ENCODE peak calls at places on chromosomes 16 and 17, in seven cellular contexts. U is NB4, A is tibial nerve, R is A549, E is K562, S is ovary, H is IMR-90. C is an unnamed sample.

GRCh38 chr16:23182675-23183485 is at the start of gene SCNN1G:
- DNase-seq in U (peak), S (no peak), R (no peak), H (no peak), E (no peak), A (no peak), C (no peak)

GRCh38 chr17:10060526-10060925 is 137.9 kb downstream of the GAS7 start:
- DNase-seq in S (no peak), R (no peak), U (no peak), E (no peak), H (no peak), A (no peak), C (no peak)

GRCh38 chr16:85178006-85178591 is 65.8 kb upstream of the CIBAR2 start:
- DNase-seq in S (no peak), A (no peak), E (no peak), U (no peak), R (no peak), H (no peak), C (no peak)

GRCh38 chr16:1706386-1707192 is 594 bp downstream of the MAPK8IP3 start:
- DNase-seq in E (peak), R (no peak), U (peak), A (no peak), H (peak), S (peak), C (no peak)

GRCh38 chr16:88907768-88908167 is 41.3 kb upstream of the PABPN1L start:
- DNase-seq in H (peak), R (peak), U (no peak), S (no peak), A (no peak), E (no peak), C (no peak)

GRCh38 chr17:79806863-79807720 is 10.2 kb upstream of the CBX8 start:
- DNase-seq in U (no peak), S (no peak), H (no peak), E (no peak), A (no peak), R (no peak), C (no peak)

GRCh38 chr17:62671553-62671952 is 44.1 kb downstream of the MRC2 start:
- DNase-seq in A (no peak), S (peak), R (no peak), U (no peak), E (peak), H (no peak), C (no peak)

GRCh38 chr17:19555746-19556145 is 22.1 kb downstream of the SLC47A1 start:
- DNase-seq in H (no peak), A (no peak), R (no peak), U (no peak), E (no peak), S (no peak), C (no peak)

GRCh38 chr16:75106351-75107274 is 10.0 kb downstream of the LDHD start:
- DNase-seq in E (no peak), A (no peak), R (no peak), U (peak), H (no peak), S (no peak), C (no peak)

GRCh38 chr16:86222541-86222940 is 287.8 kb upstream of the FOXF1 start:
- DNase-seq in R (no peak), E (no peak), A (no peak), H (peak), S (no peak), U (no peak), C (no peak)

GRCh38 chr17:66464921-66465320 is 162.5 kb downstream of the PRKCA start:
- DNase-seq in R (no peak), H (peak), S (no peak), E (no peak), U (no peak), A (no peak), C (no peak)

GRCh38 chr17:43360739-43361498 is 37.9 kb upstream of the ARL4D start:
- DNase-seq in U (peak), A (peak), S (peak), E (no peak), H (peak), R (peak), C (peak)

GRCh38 chr16:2924901-2925820 is 13.4 kb downstream of the FLYWCH1 start:
- DNase-seq in A (no peak), U (no peak), S (no peak), H (peak), E (no peak), R (no peak), C (no peak)

GRCh38 chr17:57645950-57646686 is 99.0 kb downstream of the CCDC182 start:
- DNase-seq in A (no peak), H (peak), E (no peak), R (no peak), U (peak), S (no peak), C (no peak)

GRCh38 chr17:57811633-57812280 is 38.1 kb downstream of the MRPS23 start:
- DNase-seq in U (peak), R (no peak), A (no peak), S (no peak), H (no peak), E (no peak), C (no peak)

GRCh38 chr17:77110006-77110374 is 30.8 kb upstream of the SEC14L1 start:
- DNase-seq in U (peak), S (no peak), E (no peak), R (no peak), H (peak), A (no peak), C (no peak)

GRCh38 chr16:58389724-58390123 is 2.5 kb upstream of the GINS3 start:
- DNase-seq in A (no peak), U (no peak), E (no peak), H (no peak), R (no peak), S (no peak), C (no peak)

GRCh38 chr16:1674751-1675664 is 3.1 kb upstream of the JPT2 start:
- DNase-seq in H (peak), E (no peak), A (no peak), S (no peak), U (no peak), R (no peak), C (no peak)

GRCh38 chr17:80949451-80950421 is 41.9 kb upstream of the CHMP6 start:
- DNase-seq in R (no peak), S (no peak), U (no peak), E (no peak), H (no peak), A (no peak), C (peak)

GRCh38 chr17:76715462-76715830 is 4.7 kb upstream of the MXRA7 start:
- DNase-seq in U (no peak), E (no peak), A (no peak), H (no peak), R (no peak), S (no peak), C (peak)

GRCh38 chr16:10554569-10554968 is 25.8 kb downstream of the EMP2 start:
- DNase-seq in H (no peak), R (no peak), S (no peak), U (no peak), E (no peak), A (no peak), C (no peak)

DNA sequence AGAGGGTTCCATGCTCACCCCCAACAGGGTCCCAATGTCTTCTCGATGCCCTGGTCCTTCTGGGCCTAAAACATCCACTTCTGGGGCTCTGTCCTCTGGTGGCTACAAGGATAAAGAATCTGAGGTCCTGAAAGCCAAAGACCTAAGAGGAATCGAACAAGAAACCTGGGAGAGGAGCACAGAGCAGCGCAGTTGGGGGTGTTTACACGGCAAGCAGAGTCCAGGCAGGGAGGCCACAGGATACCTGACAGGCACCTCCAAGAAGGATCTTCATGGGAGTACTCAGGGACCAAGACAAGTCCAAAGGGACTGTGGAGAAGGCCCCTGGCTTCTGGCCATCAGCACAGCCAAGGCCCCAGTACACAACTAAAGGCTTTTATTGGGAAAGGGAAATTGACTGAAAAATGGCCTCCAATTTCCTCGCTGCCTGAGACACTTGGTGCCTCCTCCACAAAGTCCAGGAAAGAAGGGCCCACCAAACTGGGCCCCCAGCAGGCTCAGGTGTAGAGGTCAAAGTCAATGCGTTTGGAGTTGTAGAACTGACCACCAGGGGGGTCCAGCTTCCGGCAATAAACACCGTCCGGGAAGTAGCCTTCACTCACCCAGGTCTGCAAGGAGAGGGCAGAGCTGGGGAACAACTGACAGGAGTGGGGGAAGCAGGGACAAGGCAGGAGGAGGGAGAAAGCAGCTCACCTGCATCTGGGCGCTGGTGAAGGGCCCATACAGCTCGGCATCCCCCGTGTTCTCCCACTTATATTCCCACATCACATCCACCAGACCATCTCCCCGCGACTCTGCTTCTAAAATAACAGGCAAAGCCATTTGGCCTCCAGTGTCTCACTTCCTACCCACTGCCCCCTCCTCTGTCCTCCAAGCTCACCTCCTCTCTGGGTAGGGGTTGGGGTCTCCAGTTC is 2.4 kb downstream of the CD2BP2 start:
- DNase-seq in R (no peak), A (no peak), H (no peak), E (no peak), U (no peak), S (peak), C (no peak)
- TF ChIP-seq POLR2A in R (no peak), A (no peak), H (no peak), E (no peak), U (no peak), S (no peak), C (no peak)

DNA sequence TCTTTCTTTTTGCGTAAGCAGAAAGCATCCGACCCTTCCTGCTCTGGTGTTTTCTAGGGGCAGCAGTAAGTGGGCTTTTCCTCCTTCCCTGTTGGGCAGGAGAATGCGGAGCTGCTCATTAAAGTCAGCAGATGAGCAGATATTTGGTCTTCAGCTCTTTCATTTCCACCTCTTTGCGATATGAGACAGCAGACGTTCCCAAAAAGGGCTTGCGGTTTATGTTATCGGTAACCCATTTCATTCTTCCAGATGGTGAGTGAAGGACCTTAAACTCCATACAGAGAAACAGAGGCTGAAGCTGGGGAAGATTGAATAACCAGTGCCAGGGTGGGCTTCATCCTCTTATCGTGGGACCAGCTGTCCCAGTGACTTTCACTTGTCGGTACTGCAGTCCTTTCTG is 40.7 kb downstream of the KSR1 start:
- DNase-seq in R (no peak), H (no peak), S (no peak), E (no peak), U (no peak), A (no peak), C (no peak)
- H3K4me3 ChIP-seq in R (no peak), H (no peak), S (no peak), E (no peak), U (no peak), A (no peak), C (no peak)

GRCh38 chr16:70157105-70157476 is 16.5 kb upstream of the CLEC18C start:
- DNase-seq in A (no peak), S (no peak), U (no peak), R (no peak), E (no peak), H (no peak), C (no peak)

GRCh38 chr16:70156207-70156978 is 17.2 kb upstream of the CLEC18C start:
- DNase-seq in H (no peak), A (no peak), U (no peak), R (no peak), S (no peak), E (peak), C (no peak)

GRCh38 chr16:70158261-70158939 is 15.2 kb upstream of the CLEC18C start:
- DNase-seq in H (no peak), A (no peak), S (no peak), R (peak), E (peak), U (no peak), C (no peak)

GRCh38 chr16:70159355-70160348 is 13.9 kb upstream of the CLEC18C start:
- DNase-seq in A (no peak), S (no peak), E (no peak), H (peak), R (no peak), U (no peak), C (no peak)

GRCh38 chr16:70157477-70158260 is 15.9 kb upstream of the CLEC18C start:
- DNase-seq in A (no peak), E (no peak), H (no peak), R (no peak), U (no peak), S (no peak), C (no peak)
- TF ChIP-seq POLR2A in A (no peak), E (no peak), H (no peak), R (no peak), U (no peak), S (no peak), C (no peak)

DNA sequence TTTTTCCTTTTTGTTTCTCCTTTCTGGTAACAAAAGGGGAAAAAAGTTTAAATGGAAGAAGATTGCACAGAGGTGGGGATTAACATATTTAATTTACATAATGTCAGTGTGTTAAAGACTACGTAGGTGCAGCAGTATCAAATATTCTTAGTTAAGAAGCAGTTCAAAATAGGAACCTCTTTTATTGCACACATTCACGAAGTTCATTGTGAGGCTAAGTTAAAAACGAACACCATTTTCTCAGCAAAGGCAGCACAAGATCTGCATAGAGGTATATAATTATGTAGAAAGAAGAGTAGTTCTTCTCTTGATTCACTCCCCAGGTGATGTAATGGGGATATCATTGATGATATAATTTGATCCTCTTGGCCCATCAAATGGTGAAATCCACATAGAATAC is 940.3 kb downstream of the CDH11 start:
- DNase-seq in E (no peak), H (no peak), R (no peak), S (no peak), U (no peak), A (no peak), C (no peak)
- H3K4me3 ChIP-seq in E (no peak), H (no peak), R (no peak), S (no peak), U (no peak), A (no peak), C (no peak)

DNA sequence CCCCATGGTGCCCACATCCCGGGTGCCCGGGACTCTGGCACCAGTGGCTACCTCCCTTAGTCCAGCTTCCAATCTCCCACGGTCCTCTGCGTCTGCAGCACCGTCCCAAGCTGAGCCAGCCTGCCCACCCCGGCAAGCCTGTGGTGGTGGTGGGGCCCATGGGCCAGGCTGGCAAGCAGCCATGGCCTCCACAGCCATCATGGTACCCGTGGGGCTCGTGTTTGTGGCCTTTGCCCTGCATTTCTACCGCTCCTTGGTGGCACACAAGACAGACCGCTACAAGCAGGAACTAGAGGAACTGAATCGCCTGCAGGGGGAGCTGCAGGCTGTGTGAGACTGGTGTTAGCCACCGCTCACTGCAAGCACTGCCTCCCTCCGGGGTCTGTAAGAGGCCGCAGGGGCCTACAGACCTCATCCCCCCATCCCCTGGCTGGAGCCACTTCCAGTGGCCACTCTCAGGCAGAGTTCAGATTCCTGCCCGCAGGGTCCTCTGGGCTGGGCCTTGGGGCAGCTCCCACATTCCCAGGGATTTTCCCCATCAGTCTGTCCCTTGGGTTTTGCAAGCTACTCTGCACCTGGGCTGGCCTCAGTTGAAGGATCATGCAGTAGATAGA is 3.9 kb upstream of the SETD1A start:
- DNase-seq in R (peak), S (peak), E (no peak), U (peak), A (peak), H (peak), C (no peak)
- TF ChIP-seq POLR2A in R (no peak), S (no peak), E (no peak), U (no peak), A (no peak), H (no peak), C (no peak)

GRCh38 chr17:60321336-60322055 is 70.4 kb downstream of the USP32 start:
- DNase-seq in R (no peak), E (no peak), A (no peak), H (no peak), S (no peak), U (no peak), C (no peak)

GRCh38 chr17:60318830-60319229 is 73.1 kb downstream of the USP32 start:
- DNase-seq in U (no peak), E (no peak), H (no peak), R (no peak), S (no peak), A (no peak), C (no peak)

GRCh38 chr17:60325730-60326524 is 66.0 kb downstream of the USP32 start:
- DNase-seq in H (no peak), U (no peak), E (no peak), S (no peak), A (no peak), R (no peak), C (no peak)

GRCh38 chr17:60323754-60324153 is 68.2 kb downstream of the USP32 start:
- DNase-seq in H (no peak), E (no peak), S (no peak), A (no peak), R (no peak), U (no peak), C (no peak)

DNA sequence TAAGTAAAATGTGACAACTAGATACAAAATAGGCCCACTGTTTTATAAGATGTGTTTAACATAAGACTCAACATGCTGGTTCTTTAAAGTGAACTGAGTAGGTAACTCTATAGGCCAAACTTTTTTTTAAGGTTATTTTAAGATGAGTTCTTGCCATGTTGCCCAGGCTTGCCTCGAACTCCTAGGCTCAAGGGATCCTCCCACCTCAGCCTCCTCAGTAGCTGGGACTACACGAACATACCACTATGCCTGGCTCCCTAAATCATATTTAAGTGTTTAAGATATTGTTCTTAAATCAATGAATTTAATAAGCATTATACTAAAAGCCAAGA is 69.9 kb downstream of the USP32 start:
- DNase-seq in H (no peak), E (no peak), S (no peak), R (no peak), A (no peak), U (no peak), C (no peak)
- H3K4me3 ChIP-seq in H (no peak), E (no peak), S (no peak), R (no peak), A (no peak), U (no peak), C (no peak)

DNA sequence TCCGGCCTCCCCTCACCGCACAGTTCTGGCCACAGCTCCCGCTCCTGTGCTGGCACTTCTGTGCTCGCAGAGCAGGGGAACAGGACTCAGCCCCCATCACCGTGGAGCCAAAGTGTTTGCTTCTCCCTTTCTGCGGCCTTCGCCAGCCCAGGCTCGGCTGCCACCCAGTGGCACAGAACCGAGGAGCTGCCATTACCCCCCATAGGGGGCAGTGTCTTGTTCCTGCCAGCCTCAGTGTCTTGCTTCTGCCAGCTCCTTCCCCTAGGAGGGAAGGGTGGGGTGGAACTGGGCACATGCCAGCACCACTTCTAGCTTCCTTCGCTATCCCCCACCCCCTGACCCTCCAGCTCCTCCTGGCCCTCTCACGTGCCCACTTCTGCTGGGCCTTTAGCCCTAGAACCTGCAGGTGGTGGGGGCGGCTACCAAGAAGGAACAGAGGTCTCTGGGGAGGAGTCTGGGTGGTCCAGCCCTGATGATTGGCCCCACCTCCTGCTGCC is 645 bp upstream of the ELMO3 start:
- DNase-seq in S (peak), E (no peak), A (no peak), R (peak), H (peak), U (peak), C (no peak)
- TF ChIP-seq POLR2A in S (no peak), E (no peak), A (no peak), R (no peak), H (no peak), U (no peak), C (no peak)

GRCh38 chr17:41734949-41735313 is 488 bp upstream of the HAP1 start:
- DNase-seq in A (no peak), H (peak), R (no peak), E (no peak), S (no peak), U (no peak), C (no peak)
- H3K4me3 ChIP-seq in A (peak), H (peak), R (peak), E (no peak), S (peak), U (no peak), C (peak)